ENCODE peak calls at places on chromosomes 2 and 18, in four cellular contexts. One of them, this sample, is unnamed.
A peak's percentile ranks its signal among the peaks of the same experiment; 100 is the strongest.

GRCh38 chr2:122908134-122908533 is 1117.0 kb upstream of the CNTNAP5 start:
- DNase-seq in progenitor cell of endocrine pancreas: no peak
- DNase-seq in fibroblast of villous mesenchyme: no peak
- DNase-seq in GM23248: no peak
- DNase-seq in this sample: no peak

GRCh38 chr2:7083580-7084509 is 166.6 kb downstream of the RNF144A start:
- DNase-seq in progenitor cell of endocrine pancreas: no peak
- DNase-seq in fibroblast of villous mesenchyme: peak; percentile 35
- DNase-seq in GM23248: peak; percentile 54
- DNase-seq in this sample: peak; percentile 73

GRCh38 chr18:43129946-43130523 is 14.6 kb upstream of the RIT2 start:
- DNase-seq in progenitor cell of endocrine pancreas: no peak
- DNase-seq in GM23248: peak; percentile 33
- DNase-seq in fibroblast of villous mesenchyme: peak; percentile 3
- DNase-seq in this sample: peak; percentile 3

GRCh38 chr2:38466849-38467767 is 90.0 kb upstream of the ATL2 start:
- DNase-seq in progenitor cell of endocrine pancreas: no peak
- DNase-seq in GM23248: no peak
- DNase-seq in fibroblast of villous mesenchyme: peak; percentile 72
- DNase-seq in this sample: no peak

GRCh38 chr18:13378150-13378549 is 159.6 kb downstream of the LDLRAD4 start:
- DNase-seq in fibroblast of villous mesenchyme: no peak
- DNase-seq in GM23248: no peak
- DNase-seq in progenitor cell of endocrine pancreas: no peak
- DNase-seq in this sample: no peak

GRCh38 chr2:50126845-50127244 is 905.1 kb downstream of the NRXN1 start:
- DNase-seq in progenitor cell of endocrine pancreas: no peak
- DNase-seq in GM23248: no peak
- DNase-seq in fibroblast of villous mesenchyme: no peak
- DNase-seq in this sample: peak; percentile 1

GRCh38 chr2:165776013-165776412 is 18.0 kb downstream of the GALNT3 start:
- DNase-seq in fibroblast of villous mesenchyme: no peak
- DNase-seq in GM23248: no peak
- DNase-seq in progenitor cell of endocrine pancreas: no peak
- DNase-seq in this sample: no peak

GRCh38 chr2:162787616-162788015 is 51.0 kb downstream of the KCNH7 start:
- DNase-seq in GM23248: no peak
- DNase-seq in progenitor cell of endocrine pancreas: no peak
- DNase-seq in fibroblast of villous mesenchyme: no peak
- DNase-seq in this sample: no peak

GRCh38 chr18:77862358-77862757 is 612.7 kb downstream of the GALR1 start:
- DNase-seq in fibroblast of villous mesenchyme: no peak
- DNase-seq in progenitor cell of endocrine pancreas: no peak
- DNase-seq in GM23248: no peak
- DNase-seq in this sample: no peak

GRCh38 chr2:47189635-47190034 is 34.5 kb upstream of the STPG4 start:
- DNase-seq in fibroblast of villous mesenchyme: peak; percentile 76
- DNase-seq in GM23248: peak; percentile 95
- DNase-seq in progenitor cell of endocrine pancreas: no peak
- DNase-seq in this sample: no peak

GRCh38 chr2:204177977-204178522 is 241.5 kb downstream of the ICOS start:
- DNase-seq in GM23248: peak; percentile 30
- DNase-seq in fibroblast of villous mesenchyme: peak; percentile 36
- DNase-seq in progenitor cell of endocrine pancreas: no peak
- DNase-seq in this sample: peak; percentile 72

GRCh38 chr2:239049421-239050251 is 201.8 kb downstream of the TWIST2 start:
- DNase-seq in fibroblast of villous mesenchyme: peak; percentile 37
- DNase-seq in GM23248: peak; percentile 37
- DNase-seq in progenitor cell of endocrine pancreas: no peak
- DNase-seq in this sample: no peak

GRCh38 chr18:2303517-2304238 is 267.6 kb downstream of the METTL4 start:
- DNase-seq in GM23248: peak; percentile 42
- DNase-seq in progenitor cell of endocrine pancreas: no peak
- DNase-seq in fibroblast of villous mesenchyme: no peak
- DNase-seq in this sample: no peak

GRCh38 chr18:21484851-21485636 is 115.5 kb downstream of the ESCO1 start:
- DNase-seq in fibroblast of villous mesenchyme: peak; percentile 51
- DNase-seq in progenitor cell of endocrine pancreas: no peak
- DNase-seq in GM23248: peak; percentile 41
- DNase-seq in this sample: peak; percentile 66

This sample was measured in A673.